ENCODE peak calls at places on chromosome 13, in four cellular contexts. T, E, P and N are unnamed samples. For H3K27me3, the result is how much of the 10 kb centered on the place peaks cover.

GRCh38 chr13:20848944-20849343 is 53.6 kb downstream of the XPO4 start:
- DNase-seq in T (no peak), P (no peak), E (no peak), N (no peak)

GRCh38 chr13:103671547-103671946 is 605.3 kb upstream of the SLC10A2 start:
- DNase-seq in T (no peak), P (no peak), E (no peak), N (no peak)

GRCh38 chr13:86655561-86655960 is 856.3 kb upstream of the SLITRK6 start:
- DNase-seq in T (no peak), E (no peak), P (no peak), N (no peak)

GRCh38 chr13:58343081-58343480 is 711.5 kb downstream of the PCDH17 start:
- DNase-seq in T (no peak), P (no peak), E (no peak), N (no peak)

GRCh38 chr13:48954086-48954485 is 21.6 kb upstream of the FNDC3A start:
- DNase-seq in P (no peak), T (no peak), E (no peak), N (no peak)

GRCh38 chr13:107992542-107992941 is 222.8 kb downstream of the LIG4 start:
- DNase-seq in P (no peak), T (no peak), E (no peak), N (no peak)

GRCh38 chr13:50131998-50132936 is 117.0 kb downstream of the KCNRG start:
- DNase-seq in T (no peak), E (no peak), P (peak), N (no peak)

GRCh38 chr13:20945952-20946383 is 43.4 kb upstream of the XPO4 start:
- DNase-seq in E (peak), T (no peak), P (peak), N (peak)

GRCh38 chr13:30805603-30806011 is 70.3 kb downstream of the ALOX5AP start:
- DNase-seq in P (no peak), T (no peak), E (no peak), N (no peak)

GRCh38 chr13:80001510-80001842 is 339.4 kb downstream of the SPRY2 start:
- DNase-seq in E (no peak), P (no peak), T (no peak), N (no peak)

GRCh38 chr13:75555836-75556235 is 6.2 kb downstream of the UCHL3 start:
- DNase-seq in E (no peak), P (no peak), T (no peak), N (no peak)

GRCh38 chr13:57932071-57932470 is 300.5 kb downstream of the PCDH17 start:
- DNase-seq in T (no peak), E (no peak), P (no peak), N (no peak)

GRCh38 chr13:60230593-60230992 is 66.9 kb upstream of the DIAPH3 start:
- DNase-seq in E (no peak), T (no peak), P (no peak), N (no peak)

GRCh38 chr13:89150362-89150761 is 1479.2 kb downstream of the SLITRK5 start:
- DNase-seq in T (no peak), P (no peak), E (no peak), N (no peak)

GRCh38 chr13:113045214-113046007 is 60.2 kb upstream of the F7 start:
- DNase-seq in P (no peak), T (no peak), E (no peak), N (no peak)

GRCh38 chr13:113043001-113043630 is 62.5 kb upstream of the F7 start:
- DNase-seq in T (no peak), E (no peak), P (no peak), N (no peak)

GRCh38 chr13:113043931-113044330 is 61.7 kb upstream of the F7 start:
- DNase-seq in E (no peak), P (no peak), T (no peak), N (no peak)

GRCh38 chr13:113046066-113046882 is 59.3 kb upstream of the F7 start:
- DNase-seq in E (no peak), P (no peak), T (no peak), N (no peak)

DNA sequence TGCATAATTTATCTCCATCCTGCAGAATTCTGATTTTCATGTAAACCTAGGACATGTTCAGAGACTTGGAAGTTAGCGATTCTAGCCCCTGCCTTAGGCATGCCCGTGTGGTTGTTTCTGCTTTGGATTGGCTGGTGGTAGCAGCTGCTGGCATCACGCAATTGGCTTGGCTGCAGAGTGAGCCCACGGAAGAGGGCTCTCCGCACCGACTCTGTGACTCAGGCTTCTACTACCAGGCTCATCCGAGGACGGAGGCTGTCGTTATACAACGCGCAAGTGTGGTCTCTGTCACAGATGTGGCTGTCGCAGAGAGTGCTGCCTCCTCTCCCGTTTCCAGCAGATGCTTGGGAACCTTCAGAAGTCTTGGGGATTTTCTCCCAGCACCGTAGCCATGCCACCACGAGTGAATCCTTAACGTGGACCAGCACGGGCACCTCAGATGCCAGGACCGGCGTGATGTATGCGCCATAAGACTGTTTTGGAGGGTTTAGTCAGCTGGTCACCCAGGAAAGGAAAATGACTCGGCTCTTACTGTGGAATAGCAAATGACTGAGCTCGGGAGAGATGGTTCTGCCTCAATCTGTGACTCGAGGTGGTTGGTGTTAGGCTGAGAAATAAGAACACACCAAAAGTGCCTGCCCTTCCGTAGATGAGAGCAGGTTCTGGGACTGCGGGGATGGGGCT is 61.0 kb upstream of the F7 start:
- DNase-seq in E (no peak), P (no peak), T (no peak), N (no peak)
- H3K27me3 ChIP-seq in E (under half), P (under half), T (under half), N (under half)

DNA sequence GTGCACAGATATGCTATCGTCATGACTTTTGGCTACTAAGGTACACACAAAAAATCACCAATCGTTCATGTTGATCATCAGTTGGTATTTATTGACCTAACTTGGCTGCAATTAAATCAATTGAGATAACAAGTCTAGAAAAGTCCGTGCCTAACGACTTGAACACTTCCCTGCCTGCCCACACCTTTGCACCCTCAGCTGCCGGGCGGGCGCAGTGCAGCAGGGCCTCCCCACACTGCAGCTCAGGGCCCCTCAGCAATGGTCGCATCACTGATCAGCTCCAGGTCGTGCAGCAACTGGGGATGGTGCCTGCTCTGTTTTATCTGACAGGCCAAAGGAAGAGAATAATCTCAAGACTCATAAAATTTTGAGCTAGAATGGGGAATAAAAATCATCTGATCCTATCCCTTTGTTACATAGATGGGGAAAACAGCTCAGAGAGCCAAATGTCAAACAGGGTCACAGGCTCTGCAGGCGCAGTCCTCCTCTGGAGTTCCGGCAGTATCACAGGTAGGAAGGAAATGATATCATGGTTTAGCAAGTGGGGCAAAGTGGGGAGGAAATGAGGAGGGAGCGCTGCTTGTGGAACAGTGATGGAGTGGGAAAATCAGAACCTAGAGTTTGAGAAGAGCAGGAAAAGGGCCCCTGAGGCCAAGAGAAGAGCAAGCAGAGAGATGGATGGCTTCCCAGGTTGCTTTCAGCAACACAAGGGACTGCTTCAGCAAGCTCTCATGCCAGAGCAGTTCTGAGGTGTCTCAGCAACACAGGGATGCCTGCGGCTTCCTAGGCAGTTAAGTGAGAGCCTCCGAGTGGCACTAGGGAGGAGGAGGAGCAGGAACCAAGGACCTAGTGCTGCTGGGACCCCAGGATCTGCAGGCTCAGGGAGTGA is 57.5 kb downstream of the SLC7A1 start:
- DNase-seq in P (no peak), T (no peak), E (no peak), N (no peak)
- H3K27ac ChIP-seq in P (no peak), T (no peak), E (no peak), N (no peak)

DNA sequence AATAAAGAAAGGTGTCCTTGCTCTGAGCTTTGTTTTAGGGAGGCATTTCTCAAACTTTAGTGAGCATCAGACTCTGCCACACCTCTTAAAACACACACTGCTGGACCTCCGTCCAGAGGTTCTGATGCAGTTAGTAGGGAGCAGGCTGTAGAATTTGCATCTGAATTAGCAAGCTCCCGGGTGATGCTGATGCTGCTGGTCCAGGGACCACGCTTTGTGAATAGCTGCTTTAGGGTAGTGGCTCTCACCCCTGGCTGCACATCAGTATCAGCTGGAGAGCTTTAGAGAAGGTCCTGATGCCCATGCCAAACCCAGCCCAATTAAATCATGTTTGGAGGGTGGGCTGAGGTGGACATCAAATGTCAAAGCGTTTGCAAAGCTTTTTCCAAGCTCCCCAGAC is 3.6 kb downstream of the HTR2A start:
- DNase-seq in T (no peak), P (no peak), E (no peak), N (no peak)
- H3K27me3 ChIP-seq in T (under half), P (under half), E (under half), N (under half)

GRCh38 chr13:94598281-94598680 is 2.3 kb upstream of the TGDS start:
- DNase-seq in E (no peak), T (no peak), P (no peak), N (no peak)

GRCh38 chr13:94601446-94602431 is at the start of gene GPR180:
- DNase-seq in T (peak), E (peak), P (peak), N (peak)

GRCh38 chr13:94599877-94600276 is 1.8 kb upstream of the GPR180 start:
- DNase-seq in P (no peak), E (no peak), T (no peak), N (no peak)

GRCh38 chr13:94607056-94607455 is 5.4 kb downstream of the GPR180 start:
- DNase-seq in P (no peak), E (no peak), T (no peak), N (no peak)

GRCh38 chr13:94602467-94602866 is 810 bp downstream of the GPR180 start:
- DNase-seq in P (no peak), T (no peak), E (no peak), N (no peak)
- H3K27ac ChIP-seq in P (no peak), T (peak), E (peak), N (peak)

DNA sequence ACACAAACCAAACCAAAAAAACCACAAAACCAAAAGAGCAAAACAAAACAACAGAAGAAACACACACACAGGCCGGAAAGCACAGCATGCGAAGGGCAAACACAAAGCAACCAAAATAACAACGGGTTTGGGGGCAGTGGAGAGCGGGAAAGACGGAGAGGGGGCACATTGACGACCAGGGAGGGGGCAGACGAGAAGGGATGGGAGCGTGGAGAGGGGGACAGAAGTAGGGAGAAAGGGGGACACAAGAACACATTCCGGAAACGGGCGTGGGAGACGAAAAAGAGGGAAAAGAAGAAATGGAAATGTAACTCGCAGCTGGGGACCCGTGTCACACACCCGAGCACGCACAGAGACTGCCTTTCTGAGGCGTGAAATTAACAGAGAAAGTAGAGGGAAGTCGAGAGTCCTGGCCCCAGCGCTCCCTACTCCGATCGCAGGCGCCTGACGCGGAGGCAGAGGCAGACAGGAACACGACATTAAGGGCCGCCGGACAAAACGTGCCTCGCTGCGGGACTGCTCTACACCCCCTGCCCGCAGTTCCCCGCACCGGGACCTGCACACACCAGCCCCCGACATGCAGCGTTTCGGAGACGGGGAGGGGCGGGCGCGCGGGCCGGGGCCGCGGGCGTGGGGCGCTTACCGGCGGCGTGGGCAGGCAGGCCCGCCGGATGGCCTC is 652 bp downstream of the POU4F1 start:
- DNase-seq in T (no peak), P (peak), E (no peak), N (no peak)
- H3K27me3 ChIP-seq in T (half or more), P (half or more), E (half or more), N (half or more)

GRCh38 chr13:27628081-27628480 is 6.4 kb downstream of the POLR1D start:
- DNase-seq in P (no peak), E (no peak), T (no peak), N (no peak)
- H3K27ac ChIP-seq in P (no peak), E (no peak), T (no peak), N (no peak)

GRCh38 chr13:99892866-99893504 is 78.6 kb downstream of the ZIC5 start:
- DNase-seq in P (no peak), E (no peak), T (no peak), N (no peak)
- H3K27me3 ChIP-seq in P (under half), E (under half), T (under half), N (under half)

GRCh38 chr13:110965755-110966134 is 50.9 kb upstream of the ANKRD10 start:
- DNase-seq in T (no peak), E (no peak), P (no peak), N (no peak)

GRCh38 chr13:110976785-110977184 is 61.9 kb upstream of the ANKRD10 start:
- DNase-seq in E (no peak), T (no peak), P (no peak), N (no peak)

GRCh38 chr13:110973007-110973700 is 58.3 kb upstream of the ANKRD10 start:
- DNase-seq in T (no peak), E (no peak), P (no peak), N (no peak)

GRCh38 chr13:110971486-110971885 is 56.6 kb upstream of the ANKRD10 start:
- DNase-seq in T (no peak), P (no peak), E (no peak), N (no peak)
- H3K27ac ChIP-seq in T (no peak), P (no peak), E (no peak), N (no peak)